ENCODE peak calls at places on chromosomes 13 and 19, in four cellular contexts. Z, Q, M and I are unnamed samples.

GRCh38 chr13:76129305-76130040 is 493.3 kb downstream of the LMO7 start:
- DNase-seq in Z (no peak), Q (no peak), M (no peak), I (no peak)

GRCh38 chr19:32068805-32069204 is 276.6 kb upstream of the ZNF507 start:
- DNase-seq in Z (no peak), Q (no peak), M (no peak), I (no peak)

GRCh38 chr13:51731759-51732158 is 72.2 kb downstream of the DHRS12 start:
- DNase-seq in Z (peak), Q (no peak), M (no peak), I (no peak)

GRCh38 chr13:113216165-113217056 is 7.0 kb downstream of the CUL4A start:
- DNase-seq in Z (peak), Q (no peak), M (peak), I (peak)

GRCh38 chr19:10109528-10109927 is 2.0 kb upstream of the P2RY11 start:
- DNase-seq in Z (no peak), Q (no peak), M (no peak), I (no peak)

GRCh38 chr19:29662604-29663404 is 2.5 kb upstream of the PLEKHF1 start:
- DNase-seq in Z (peak), Q (peak), M (peak), I (no peak)

GRCh38 chr13:97753942-97754670 is 199.4 kb upstream of the IPO5 start:
- DNase-seq in Z (peak), Q (no peak), M (no peak), I (no peak)

GRCh38 chr13:64684685-64685431 is 2545.3 kb downstream of the PCDH9 start:
- DNase-seq in Z (no peak), Q (no peak), M (no peak), I (no peak)

GRCh38 chr19:49688531-49689132 is 762 bp upstream of the ADM5 start:
- DNase-seq in Z (peak), Q (no peak), M (no peak), I (no peak)

GRCh38 chr19:19540707-19541515 is 2.8 kb downstream of the CILP2 start:
- DNase-seq in Z (peak), Q (no peak), M (no peak), I (peak)

GRCh38 chr13:24630851-24631341 is 49.3 kb upstream of the ATP12A start:
- DNase-seq in Z (no peak), Q (no peak), M (no peak), I (peak)

GRCh38 chr13:69704311-69704710 is 403.3 kb upstream of the ATXN8OS start:
- DNase-seq in Z (no peak), Q (no peak), M (no peak), I (no peak)

GRCh38 chr19:55688422-55689218 is 13.6 kb downstream of the EPN1 start:
- DNase-seq in Z (peak), Q (no peak), M (no peak), I (no peak)

GRCh38 chr19:6056801-6057650 is 53.3 kb downstream of the RFX2 start:
- DNase-seq in Z (peak), Q (peak), M (peak), I (peak)

GRCh38 chr13:97133955-97134354 is 88.2 kb upstream of the MBNL2 start:
- DNase-seq in Z (peak), Q (no peak), M (no peak), I (peak)